ENCODE peak calls at places on chromosomes 4 and X, in six cellular contexts. T is tibial nerve, K is upper lobe of right lung, V is gastrocnemius medialis, L is psoas muscle, I is thyroid gland. H is an unnamed sample.

GRCh38 chrX:47143894-47144625 is 442 bp downstream of the NDUFB11 start:
- DNase-seq in T (no peak), K (no peak), V (no peak), I (peak; percentile 32), L (peak; percentile 76), H (no peak)

GRCh38 chr4:83118869-83119268 is 4.3 kb upstream of the PLAC8 start:
- DNase-seq in V (no peak), I (no peak), T (no peak), L (no peak), K (no peak), H (no peak)

GRCh38 chr4:82744284-82744963 is 54.2 kb downstream of the SCD5 start:
- DNase-seq in T (no peak), L (no peak), K (no peak), I (peak; percentile 96), V (no peak), H (no peak)

GRCh38 chr4:142473218-142473959 is 372.7 kb downstream of the INPP4B start:
- DNase-seq in T (no peak), I (peak; percentile 79), L (peak; percentile 51), V (no peak), K (peak; percentile 59), H (no peak)

GRCh38 chr4:2721586-2721985 is 34.5 kb downstream of the TNIP2 start:
- DNase-seq in I (no peak), K (no peak), T (no peak), L (no peak), V (no peak), H (peak; percentile 27)

GRCh38 chrX:128717635-128718578 is 665.7 kb upstream of the ACTRT1 start:
- DNase-seq in V (no peak), L (no peak), T (no peak), K (no peak), I (no peak), H (no peak)

GRCh38 chr4:169225812-169226211 is 44.9 kb downstream of the SH3RF1 start:
- DNase-seq in V (no peak), L (no peak), I (no peak), T (no peak), K (no peak), H (no peak)

GRCh38 chrX:26032141-26032917 is 105.8 kb upstream of the MAGEB18 start:
- DNase-seq in T (no peak), L (no peak), V (no peak), K (no peak), I (no peak), H (no peak)

GRCh38 chr4:114384629-114385028 is 214.0 kb upstream of the UGT8 start:
- DNase-seq in L (no peak), K (no peak), I (no peak), V (no peak), T (no peak), H (no peak)

GRCh38 chr4:25847329-25847728 is 15.5 kb downstream of the SEL1L3 start:
- DNase-seq in T (no peak), L (no peak), K (no peak), V (no peak), I (no peak), H (no peak)

GRCh38 chr4:86730310-86730709 is 118.9 kb downstream of the SLC10A6 start:
- DNase-seq in I (no peak), K (no peak), L (no peak), V (no peak), T (no peak), H (no peak)

DNA sequence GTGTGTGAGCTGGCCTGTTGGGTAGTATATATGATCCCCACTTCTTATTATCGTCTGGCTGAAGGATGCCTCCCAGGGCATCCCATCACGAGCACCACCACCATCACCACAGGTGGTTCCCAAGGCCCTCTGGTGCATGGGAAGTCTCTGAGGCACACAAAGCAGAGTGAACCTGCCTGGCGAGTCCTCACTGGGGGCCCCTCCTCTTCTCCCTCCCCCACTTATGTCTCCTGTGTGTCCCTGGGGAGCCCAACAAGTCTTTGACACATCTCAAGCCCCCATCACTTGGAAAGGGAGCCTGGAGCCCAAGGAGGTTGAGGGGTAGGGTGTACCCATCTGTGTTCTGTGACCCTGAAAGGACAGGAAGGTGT is 45.5 kb upstream of the NKX1-1 start:
- DNase-seq in L (no peak), I (no peak), V (no peak), K (peak; percentile 41), T (no peak), H (peak; percentile 54)
- H3K27me3 ChIP-seq in L (no peaks in the 10 kb centered on the region), I (no peaks in the 10 kb centered on the region), V (peaks cover 22% of the 10 kb centered on the region), K (peaks cover 14% of the 10 kb centered on the region), T (no peaks in the 10 kb centered on the region), H (peaks cover 49% of the 10 kb centered on the region)

DNA sequence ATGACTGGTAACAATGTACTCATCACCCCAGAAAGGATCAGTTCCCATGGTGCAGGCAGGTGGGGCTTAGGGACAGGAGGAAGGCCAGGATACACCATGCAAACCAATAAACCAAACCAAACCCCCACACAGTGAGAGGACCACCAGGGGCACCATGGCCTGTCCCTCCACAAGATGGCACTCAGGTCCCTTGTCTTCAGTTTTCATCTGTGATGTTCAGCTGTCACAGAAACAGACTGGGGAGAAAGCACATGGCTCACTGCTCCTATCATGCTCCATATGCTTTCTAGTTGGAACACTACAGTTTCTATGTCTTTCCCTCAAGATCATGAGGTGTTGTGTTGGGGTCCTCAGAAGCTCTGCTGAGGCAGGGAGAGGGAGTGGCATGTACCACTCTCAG is 10.1 kb downstream of the HS3ST1 start:
- DNase-seq in T (no peak), K (no peak), V (no peak), L (no peak), I (no peak), H (no peak)
- TF ChIP-seq CTCF in T (no peak), K (no peak), V (no peak), L (no peak), I (no peak), H (no peak)

GRCh38 chrX:107775734-107776511 is at the start of gene TSC22D3:
- DNase-seq in K (peak; percentile 90), V (peak; percentile 84), L (peak; percentile 92), I (peak; percentile 90), T (peak; percentile 69), H (peak; percentile 87)
- H3K27me3 ChIP-seq in K (no peaks in the 10 kb centered on the region), V (no peaks in the 10 kb centered on the region), L (no peaks in the 10 kb centered on the region), I (no peaks in the 10 kb centered on the region), T (no peaks in the 10 kb centered on the region), H (no peaks in the 10 kb centered on the region)

GRCh38 chr4:14264437-14264836 is 636.9 kb upstream of the BOD1L1 start:
- DNase-seq in K (no peak), V (no peak), I (no peak), L (no peak), T (no peak), H (no peak)
- TF ChIP-seq CTCF in K (no peak), V (no peak), I (no peak), L (no peak), T (no peak), H (no peak)

DNA sequence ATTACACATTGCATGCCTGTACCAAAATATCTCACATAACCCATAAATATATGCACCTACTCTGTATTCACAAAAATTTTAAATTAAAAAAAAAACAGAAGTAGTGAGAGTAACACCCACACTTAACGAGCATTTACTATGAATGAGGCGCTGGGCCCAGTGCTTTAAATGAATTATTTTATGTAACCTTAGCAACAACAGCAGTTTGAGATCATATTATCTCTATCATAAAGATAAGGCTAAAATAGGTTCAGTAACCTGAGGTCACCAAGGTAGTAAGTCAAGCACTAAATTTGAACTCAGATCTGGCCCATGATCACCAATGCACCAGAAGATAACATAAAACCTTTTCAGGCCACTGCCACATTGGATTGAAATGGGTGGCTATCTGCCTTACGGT is 5.3 kb upstream of the PROM1 start:
- DNase-seq in I (no peak), T (no peak), V (no peak), K (no peak), L (no peak), H (no peak)
- H3K27me3 ChIP-seq in I (no peaks in the 10 kb centered on the region), T (no peaks in the 10 kb centered on the region), V (no peaks in the 10 kb centered on the region), K (peaks cover 16% of the 10 kb centered on the region), L (peaks cover 2% of the 10 kb centered on the region), H (peaks cover 40% of the 10 kb centered on the region)

GRCh38 chrX:36241397-36241796 is 321.9 kb downstream of the CFAP47 start:
- DNase-seq in T (no peak), K (no peak), I (peak; percentile 1), V (no peak), L (no peak), H (no peak)
- TF ChIP-seq CTCF in T (no peak), K (no peak), I (no peak), V (no peak), L (no peak), H (no peak)